ENCODE peak calls at places on chromosome 7, in five cellular contexts. A, E, D, Y and M are unnamed samples.

GRCh38 chr7:159143780-159144755 is 599 bp downstream of the VIPR2 start:
- DNase-seq in A (no peak), E (no peak), D (no peak), Y (peak; percentile 30), M (peak; percentile 58)

GRCh38 chr7:5693529-5693928 is 87.9 kb downstream of the RNF216 start:
- DNase-seq in A (no peak), E (no peak), D (no peak), Y (no peak), M (no peak)

GRCh38 chr7:151711435-151711872 is 165.5 kb downstream of the PRKAG2 start:
- DNase-seq in A (no peak), E (no peak), D (no peak), Y (no peak), M (no peak)

GRCh38 chr7:16851829-16852228 is 30.0 kb downstream of the AGR3 start:
- DNase-seq in A (no peak), E (no peak), D (no peak), Y (no peak), M (peak; percentile 28)

GRCh38 chr7:129502708-129503685 is 666 bp downstream of the SMKR1 start:
- DNase-seq in A (no peak), E (peak; percentile 57), D (no peak), Y (peak; percentile 28), M (peak; percentile 4)

GRCh38 chr7:55073051-55073511 is 54.3 kb downstream of the EGFR start:
- DNase-seq in A (no peak), E (no peak), D (no peak), Y (no peak), M (no peak)

GRCh38 chr7:2729893-2730716 is 42.1 kb downstream of the AMZ1 start:
- DNase-seq in A (no peak), E (no peak), D (peak; percentile 46), Y (peak; percentile 66), M (peak; percentile 9)

GRCh38 chr7:11513460-11513859 is 318.5 kb downstream of the THSD7A start:
- DNase-seq in A (no peak), E (no peak), D (no peak), Y (no peak), M (no peak)

GRCh38 chr7:32299133-32299702 is 191.0 kb downstream of the LSM5 start:
- DNase-seq in A (no peak), E (peak; percentile 22), D (no peak), Y (peak; percentile 45), M (no peak)

GRCh38 chr7:1856161-1856965 is 186.3 kb downstream of the ELFN1 start:
- DNase-seq in A (no peak), E (no peak), D (peak; percentile 48), Y (no peak), M (no peak)

GRCh38 chr7:156487811-156488523 is 152.6 kb upstream of the RNF32 start:
- DNase-seq in A (no peak), E (no peak), D (no peak), Y (no peak), M (no peak)

GRCh38 chr7:20560325-20561180 is 54.9 kb upstream of the ABCB5 start:
- DNase-seq in A (no peak), E (no peak), D (no peak), Y (peak; percentile 69), M (no peak)

GRCh38 chr7:41825927-41826480 is 123.1 kb upstream of the INHBA start:
- DNase-seq in A (no peak), E (no peak), D (no peak), Y (no peak), M (no peak)

GRCh38 chr7:43531700-43532099 is 51.2 kb upstream of the STK17A start:
- DNase-seq in A (no peak), E (no peak), D (no peak), Y (no peak), M (no peak)

GRCh38 chr7:64308019-64308275 is 5.8 kb upstream of the ZNF736 start:
- DNase-seq in A (no peak), E (no peak), D (no peak), Y (peak; percentile 36), M (no peak)

GRCh38 chr7:5670173-5670933 is 111.1 kb downstream of the RNF216 start:
- DNase-seq in A (no peak), E (no peak), D (no peak), Y (no peak), M (no peak)

GRCh38 chr7:116283595-116284204 is 73.4 kb downstream of the TES start:
- DNase-seq in A (no peak), E (no peak), D (no peak), Y (no peak), M (no peak)

GRCh38 chr7:1798191-1798590 is 128.1 kb downstream of the ELFN1 start:
- DNase-seq in A (no peak), E (no peak), D (no peak), Y (no peak), M (no peak)

GRCh38 chr7:37354661-37355131 is 94.0 kb downstream of the ELMO1 start:
- DNase-seq in A (no peak), E (no peak), D (peak; percentile 90), Y (peak; percentile 26), M (peak; percentile 40)

GRCh38 chr7:11228515-11228914 is 254.8 kb downstream of the PHF14 start:
- DNase-seq in A (peak; percentile 79), E (no peak), D (peak; percentile 82), Y (peak; percentile 86), M (peak; percentile 53)

GRCh38 chr7:6161463-6162330 is 110.7 kb downstream of the CYTH3 start:
- DNase-seq in A (no peak), E (no peak), D (no peak), Y (no peak), M (no peak)

GRCh38 chr7:26292768-26293560 is 1.3 kb downstream of the SNX10 start:
- DNase-seq in A (no peak), E (no peak), D (no peak), Y (no peak), M (peak; percentile 41)

GRCh38 chr7:26295015-26295414 is 3.4 kb downstream of the SNX10 start:
- DNase-seq in A (no peak), E (no peak), D (no peak), Y (no peak), M (no peak)

GRCh38 chr7:26293569-26294308 is 2.1 kb downstream of the SNX10 start:
- DNase-seq in A (no peak), E (no peak), D (no peak), Y (no peak), M (peak; percentile 25)

GRCh38 chr7:26291251-26291650 is 411 bp upstream of the SNX10 start:
- DNase-seq in A (no peak), E (no peak), D (no peak), Y (no peak), M (no peak)

DNA sequence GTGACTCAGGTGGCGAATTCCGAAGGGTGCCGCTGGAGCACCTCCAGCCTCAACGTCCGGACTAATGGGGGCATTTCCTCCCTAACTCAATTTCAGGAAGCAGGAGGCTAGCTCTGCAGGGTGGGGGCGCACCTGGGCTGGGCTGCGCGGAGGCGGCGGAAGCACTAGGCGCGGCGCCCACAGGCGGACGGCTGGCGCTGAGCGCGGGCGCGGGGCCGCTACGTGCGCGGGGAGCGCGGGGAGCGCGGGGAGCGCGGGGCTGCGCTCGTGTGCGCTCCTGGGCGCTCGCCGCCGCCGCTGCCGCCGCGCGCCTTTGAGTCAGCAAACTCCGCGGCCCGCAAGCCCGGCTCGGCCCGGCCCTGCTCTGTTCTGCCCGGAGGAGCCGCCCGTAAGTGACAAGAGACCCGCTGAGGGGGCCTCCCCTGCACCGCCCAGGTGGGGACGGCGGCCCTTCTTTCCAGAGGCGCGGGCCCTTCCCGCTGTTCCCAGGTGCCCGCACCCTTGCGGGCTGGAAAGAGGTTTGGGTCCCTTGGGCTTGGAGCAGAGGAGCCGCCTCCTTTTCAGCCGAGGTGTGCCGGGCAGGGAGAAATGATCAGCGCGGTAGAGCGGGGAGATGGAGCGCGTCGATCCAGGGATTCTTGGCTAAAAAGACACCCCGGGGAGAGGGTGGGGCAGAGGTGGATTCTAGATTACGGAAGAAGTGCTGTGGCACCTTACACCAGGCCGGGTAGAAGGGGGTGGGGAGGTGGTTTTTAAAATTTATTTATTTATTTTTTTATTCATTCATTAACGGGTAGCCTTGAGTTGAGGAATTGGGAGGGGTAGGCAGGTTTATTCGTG is at the start of gene SNX10:
- DNase-seq in A (peak; percentile 23), E (peak; percentile 50), D (no peak), Y (peak; percentile 65), M (peak; percentile 82)
- TF ChIP-seq POLR2A in A (no peak), E (peak; percentile 39), D (no peak), Y (no peak), M (peak; percentile 41)

GRCh38 chr7:91777522-91777921 is 103.0 kb downstream of the MTERF1 start:
- DNase-seq in A (no peak), E (no peak), D (no peak), Y (no peak), M (no peak)

GRCh38 chr7:91776166-91776565 is 104.3 kb downstream of the MTERF1 start:
- DNase-seq in A (no peak), E (no peak), D (no peak), Y (no peak), M (no peak)

GRCh38 chr7:91780526-91780925 is 100.0 kb downstream of the MTERF1 start:
- DNase-seq in A (no peak), E (no peak), D (no peak), Y (no peak), M (no peak)

GRCh38 chr7:91778416-91778815 is 102.1 kb downstream of the MTERF1 start:
- DNase-seq in A (no peak), E (no peak), D (no peak), Y (no peak), M (no peak)
- H3K27ac ChIP-seq in A (no peak overlapping the region), E (no peak overlapping the region), D (no peak overlapping the region), Y (no peak overlapping the region), M (no peak overlapping the region)

GRCh38 chr7:103077318-103077717 is 2.4 kb downstream of the ARMC10 start:
- DNase-seq in A (no peak), E (no peak), D (no peak), Y (no peak), M (no peak)

GRCh38 chr7:103075337-103075918 is 488 bp downstream of the ARMC10 start:
- DNase-seq in A (peak; percentile 39), E (peak; percentile 15), D (peak; percentile 75), Y (peak; percentile 68), M (peak; percentile 69)

GRCh38 chr7:103076767-103077166 is 1.8 kb downstream of the ARMC10 start:
- DNase-seq in A (no peak), E (no peak), D (no peak), Y (peak; percentile 44), M (no peak)

GRCh38 chr7:103073989-103074518 is 542 bp downstream of the FBXL13 start:
- DNase-seq in A (no peak), E (no peak), D (no peak), Y (no peak), M (peak; percentile 59)

GRCh38 chr7:103074519-103075336 is at the start of the genes ARMC10 and FBXL13:
- DNase-seq in A (peak; percentile 87), E (peak; percentile 91), D (peak; percentile 93), Y (peak; percentile 94), M (peak; percentile 95)
- TF ChIP-seq POLR2A in A (peak; percentile 60), E (peak; percentile 87), D (no peak), Y (no peak), M (peak; percentile 39)

GRCh38 chr7:47089068-47089417 is 492.9 kb downstream of the TNS3 start:
- DNase-seq in A (no peak), E (no peak), D (no peak), Y (no peak), M (no peak)
- H3K27ac ChIP-seq in A (no peak overlapping the region), E (peak overlapping the region; percentile 50), D (no peak overlapping the region), Y (no peak overlapping the region), M (no peak overlapping the region)